ENCODE peak calls at places on chromosomes 12 and 14, in five cellular contexts. L, F, S, I and U are unnamed samples.

GRCh38 chr12:66035289-66035961 is 95.1 kb downstream of the LLPH start:
- ATAC-seq in F (no peak), I (no peak), S (peak; percentile 20), L (no peak), U (no peak)

GRCh38 chr14:35201066-35201465 is 78.7 kb downstream of the PRORP start:
- ATAC-seq in F (no peak), I (no peak), L (no peak), S (no peak), U (no peak)

GRCh38 chr12:43580601-43581000 is 28.6 kb upstream of the ADAMTS20 start:
- ATAC-seq in I (no peak), L (no peak), S (no peak), F (no peak), U (no peak)

GRCh38 chr14:49886523-49886922 is 6.4 kb upstream of the ARF6 start:
- ATAC-seq in S (peak; percentile 35), L (no peak), F (no peak), I (no peak), U (no peak)

GRCh38 chr14:91901449-91902250 is 34.3 kb upstream of the TC2N start:
- ATAC-seq in F (no peak), S (no peak), L (no peak), I (no peak), U (peak; percentile 86)

GRCh38 chr14:95273041-95273978 is 46.4 kb downstream of the CLMN start:
- ATAC-seq in S (no peak), I (no peak), L (peak; percentile 47), F (peak; percentile 94), U (no peak)

GRCh38 chr14:89215166-89215940 is 201.7 kb downstream of the FOXN3 start:
- ATAC-seq in I (no peak), L (no peak), S (no peak), F (no peak), U (no peak)

GRCh38 chr12:4745249-4745648 is 25.0 kb downstream of the GALNT8 start:
- ATAC-seq in S (no peak), I (no peak), L (no peak), F (no peak), U (no peak)

GRCh38 chr14:76957224-76957881 is 71.2 kb downstream of the IRF2BPL start:
- ATAC-seq in L (no peak), I (no peak), F (no peak), S (no peak), U (no peak)

GRCh38 chr12:6430990-6431353 is 13.8 kb upstream of the CD27 start:
- ATAC-seq in S (no peak), L (no peak), F (no peak), I (no peak), U (no peak)

GRCh38 chr14:87952307-87953094 is 40.5 kb downstream of the GALC start:
- ATAC-seq in S (peak; percentile 88), F (no peak), L (no peak), I (peak; percentile 39), U (no peak)

GRCh38 chr12:52741378-52742195 is 35.6 kb downstream of the KRT76 start:
- ATAC-seq in L (no peak), S (peak; percentile 55), I (peak; percentile 88), F (peak; percentile 51), U (no peak)

GRCh38 chr14:65732112-65732511 is 319.6 kb downstream of the FUT8 start:
- ATAC-seq in F (no peak), S (peak; percentile 100), L (no peak), I (no peak), U (no peak)

GRCh38 chr12:53579545-53579955 is 46.6 kb downstream of the ATF7 start:
- ATAC-seq in S (peak; percentile 95), I (no peak), F (no peak), L (peak; percentile 72), U (peak; percentile 57)

DNA sequence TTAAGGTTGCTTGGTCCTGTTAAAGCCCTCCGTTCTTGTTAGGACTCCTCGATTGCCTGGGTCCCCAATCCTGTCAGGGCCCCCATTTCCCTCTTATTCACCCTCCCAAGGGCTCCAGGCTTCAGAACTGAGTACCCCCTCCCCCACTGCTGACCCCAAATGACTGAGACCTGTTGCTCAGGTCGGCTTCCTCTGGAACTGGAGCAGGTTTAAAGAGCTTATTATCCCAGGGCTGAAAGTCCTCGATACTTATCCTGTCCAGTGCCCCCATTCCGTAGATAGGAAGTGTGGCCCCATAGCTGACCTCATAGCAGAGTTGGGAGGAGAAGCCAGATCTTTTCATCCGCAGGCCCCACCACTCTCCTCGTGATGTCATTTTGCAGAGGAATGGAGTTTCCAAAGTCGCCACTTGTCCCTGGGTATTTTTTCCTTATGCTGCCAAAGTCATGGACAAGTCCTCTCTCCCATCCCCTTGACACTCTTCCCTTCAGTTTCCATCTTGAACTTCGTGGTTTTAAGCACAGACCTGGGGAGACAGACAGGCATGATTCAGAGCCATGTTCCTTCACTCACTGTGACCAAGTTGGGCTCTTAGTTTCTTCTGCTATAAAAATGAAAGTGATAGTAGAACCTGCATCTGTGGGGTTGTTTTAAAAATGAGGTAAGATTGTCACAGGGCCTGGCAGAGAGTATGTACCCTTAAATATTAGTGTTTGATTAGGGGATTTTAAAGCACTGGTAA is 1.2 kb downstream of the USP30 start:
- ATAC-seq in L (no peak), F (peak; percentile 59), I (peak; percentile 32), S (peak; percentile 81), U (no peak)
- TF ChIP-seq POLR2A in L (no peak), F (peak; percentile 40), I (no peak), S (peak; percentile 60), U (no peak)

GRCh38 chr12:64124511-64125197 is 97.4 kb downstream of the KICS2 start:
- ATAC-seq in F (no peak), L (no peak), S (no peak), I (no peak), U (no peak)
- TF ChIP-seq EP300 in F (no peak), L (no peak), S (no peak), I (no peak), U (no peak)

GRCh38 chr12:121786441-121786825 is 7.1 kb downstream of the RHOF start:
- ATAC-seq in I (no peak), F (peak; percentile 24), S (no peak), L (peak; percentile 76), U (no peak)
- TF ChIP-seq POLR2AphosphoS5 in I (no peak), F (no peak), S (no peak), L (no peak), U (no peak)

DNA sequence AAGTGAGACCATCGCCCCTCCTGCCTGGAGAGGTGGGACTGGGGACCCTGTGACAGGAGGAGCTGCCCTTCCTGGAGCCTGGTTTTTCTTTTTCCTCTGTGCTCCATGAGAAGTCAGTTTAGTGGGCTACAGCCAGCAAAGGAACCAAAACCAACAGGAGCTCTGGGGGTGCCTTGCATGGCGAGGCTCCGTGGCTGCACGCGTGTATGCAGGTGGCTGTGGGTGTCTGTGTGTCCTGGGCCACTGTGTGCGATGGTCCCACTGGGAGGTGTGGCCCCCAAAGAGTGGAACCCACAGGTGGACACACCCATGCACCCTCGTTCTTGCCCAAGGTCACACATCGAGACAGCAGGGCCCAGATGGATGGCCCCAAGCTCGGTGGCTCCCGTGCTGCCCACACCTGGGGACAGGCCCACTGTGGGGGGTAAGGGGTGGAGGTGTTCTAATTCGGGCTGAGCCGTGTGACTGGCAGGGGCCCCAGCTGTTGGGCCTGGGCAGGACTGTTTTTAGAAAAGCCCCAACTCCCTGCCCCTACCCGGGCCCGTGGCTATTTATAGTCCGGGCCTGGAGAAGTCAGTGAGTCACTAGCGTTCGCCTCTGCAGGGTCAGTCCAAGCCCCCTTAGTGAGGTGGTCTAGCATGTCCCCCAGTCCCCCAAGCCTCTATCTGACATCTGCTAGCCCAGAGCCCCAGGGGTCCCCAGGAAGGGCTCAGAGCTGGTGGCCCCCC is 2.2 kb upstream of the ADSS1 start:
- ATAC-seq in F (no peak), I (no peak), L (no peak), S (no peak), U (no peak)
- TF ChIP-seq POLR2A in F (no peak), I (no peak), L (no peak), S (no peak), U (no peak)

DNA sequence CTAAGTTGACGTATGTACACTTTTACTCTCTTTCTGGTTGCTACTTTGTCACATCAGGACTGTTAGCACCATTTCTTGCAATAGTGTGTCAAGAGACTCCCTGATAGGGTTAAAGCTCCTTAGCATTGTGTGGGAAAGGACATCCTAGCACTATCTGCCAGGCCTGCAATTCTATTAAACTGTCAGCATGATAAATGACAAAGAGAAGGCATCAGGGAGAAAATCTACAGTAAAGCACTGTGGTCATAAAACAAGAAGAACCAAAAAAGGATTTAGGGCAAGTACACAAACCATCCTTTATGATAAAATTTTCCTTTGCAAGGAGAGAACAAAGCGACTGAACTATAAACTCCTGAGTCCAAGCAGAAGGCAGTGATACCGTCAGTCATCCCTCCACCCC is 31.3 kb upstream of the SLC35F4 start:
- ATAC-seq in I (no peak), S (no peak), L (no peak), F (no peak), U (no peak)
- TF ChIP-seq EP300 in I (no peak), S (no peak), L (no peak), F (no peak), U (no peak)

DNA sequence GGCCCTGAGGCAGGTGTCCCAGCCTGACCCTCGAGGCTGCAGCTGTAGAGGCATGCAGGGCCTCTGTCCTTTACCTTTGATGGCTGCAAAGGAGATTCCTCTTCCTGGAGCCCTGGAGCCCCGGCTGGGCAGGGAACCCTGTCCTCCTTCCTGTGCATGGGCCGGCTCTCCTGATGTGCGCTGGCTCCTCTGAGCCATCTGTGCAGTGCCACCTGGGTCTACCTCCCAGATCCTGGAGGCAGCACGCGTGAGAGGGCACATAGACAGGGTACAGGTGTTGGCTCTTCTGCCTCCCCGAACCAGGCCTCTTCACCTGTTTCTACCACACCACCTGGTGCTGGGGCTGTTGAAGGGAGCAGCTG is 115.1 kb downstream of the BEGAIN start:
- ATAC-seq in F (no peak), S (no peak), I (no peak), L (no peak), U (no peak)
- TF ChIP-seq POLR2AphosphoS5 in F (no peak), S (no peak), I (no peak), L (no peak), U (no peak)

DNA sequence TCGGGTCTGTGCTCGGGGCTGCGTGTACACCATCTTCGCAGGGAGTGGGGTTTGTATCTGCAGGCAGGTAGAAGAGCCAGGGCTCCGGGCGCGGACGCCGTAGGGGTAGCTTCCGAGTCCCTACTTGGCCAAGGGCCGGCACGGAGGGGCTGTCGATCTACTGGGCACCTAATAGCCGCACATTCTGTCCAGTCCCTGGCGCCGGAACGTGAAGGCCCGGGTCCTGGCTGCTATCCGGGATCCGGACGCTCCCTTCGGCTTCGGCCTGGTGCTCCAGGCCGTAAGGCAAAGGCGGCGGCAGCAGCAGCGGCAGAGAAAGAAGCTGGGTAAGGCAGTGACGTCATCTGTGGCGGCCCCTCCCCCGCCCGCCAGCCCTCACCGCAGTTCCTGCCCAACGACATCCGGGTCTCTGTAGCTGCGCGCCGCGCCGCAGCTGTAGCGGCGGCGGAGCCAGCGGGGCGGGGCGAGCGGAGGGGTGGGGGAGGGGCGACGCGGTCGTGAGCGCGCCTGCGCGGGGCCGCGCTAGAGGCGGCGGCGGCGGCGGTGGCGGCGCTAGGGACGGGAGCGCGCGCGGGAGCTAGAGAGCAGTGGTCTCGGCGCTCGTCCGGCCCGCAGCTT is at the start of gene PPM1A:
- ATAC-seq in F (peak; percentile 74), S (peak; percentile 69), L (peak; percentile 97), I (peak; percentile 73), U (peak; percentile 94)
- TF ChIP-seq POLR2A in F (peak; percentile 94), S (peak; percentile 90), L (peak; percentile 87), I (peak; percentile 88), U (peak; percentile 89)

GRCh38 chr12:26318661-26319068 is 123.3 kb downstream of the SSPN start:
- ATAC-seq in I (peak; percentile 87), F (peak; percentile 100), S (peak; percentile 93), L (no peak), U (peak; percentile 85)
- TF ChIP-seq EP300 in I (peak; percentile 10), F (no peak), S (peak; percentile 35), L (no peak), U (no peak)